ENCODE peak calls at places on chromosomes 3 and 15, in five cellular contexts. F is HepG2, W is GM12878, P is SK-N-SH, C is K562. A is an unnamed sample.

GRCh38 chr3:132034486-132035464 is at the start of gene CPNE4:
- DNase-seq in F (peak; percentile 32), W (no peak), P (peak; percentile 93), C (peak; percentile 89), A (peak; percentile 81)

GRCh38 chr3:60053518-60054265 is 1003.9 kb upstream of the CFAP20DC start:
- DNase-seq in F (no peak), W (no peak), P (no peak), C (peak; percentile 4), A (no peak)

GRCh38 chr3:65144791-65145355 is 457.1 kb upstream of the ADAMTS9 start:
- DNase-seq in F (no peak), W (no peak), P (no peak), C (no peak), A (no peak)

GRCh38 chr3:69207036-69207435 is 84.6 kb upstream of the LMOD3 start:
- DNase-seq in F (no peak), W (no peak), P (no peak), C (no peak), A (no peak)

GRCh38 chr3:21750831-21751391 is at the start of gene ZNF385D:
- DNase-seq in F (no peak), W (no peak), P (peak; percentile 63), C (no peak), A (no peak)

GRCh38 chr3:30384546-30385072 is 221.8 kb upstream of the TGFBR2 start:
- DNase-seq in F (no peak), W (no peak), P (no peak), C (no peak), A (no peak)

GRCh38 chr15:31740203-31740602 is 290.1 kb upstream of the CHRNA7 start:
- DNase-seq in F (no peak), W (no peak), P (no peak), C (no peak), A (no peak)

GRCh38 chr3:58608648-58609047 is 31.5 kb upstream of the FAM107A start:
- DNase-seq in F (no peak), W (no peak), P (no peak), C (no peak), A (no peak)

GRCh38 chr3:55620361-55621025 is 133.4 kb upstream of the WNT5A start:
- DNase-seq in F (no peak), W (peak; percentile 59), P (no peak), C (no peak), A (no peak)

GRCh38 chr15:33852094-33852493 is 116.2 kb upstream of the CHRM5 start:
- DNase-seq in F (no peak), W (no peak), P (no peak), C (no peak), A (no peak)

GRCh38 chr3:187196573-187197094 is 652 bp upstream of the RTP1 start:
- DNase-seq in F (no peak), W (no peak), P (no peak), C (no peak), A (no peak)

DNA sequence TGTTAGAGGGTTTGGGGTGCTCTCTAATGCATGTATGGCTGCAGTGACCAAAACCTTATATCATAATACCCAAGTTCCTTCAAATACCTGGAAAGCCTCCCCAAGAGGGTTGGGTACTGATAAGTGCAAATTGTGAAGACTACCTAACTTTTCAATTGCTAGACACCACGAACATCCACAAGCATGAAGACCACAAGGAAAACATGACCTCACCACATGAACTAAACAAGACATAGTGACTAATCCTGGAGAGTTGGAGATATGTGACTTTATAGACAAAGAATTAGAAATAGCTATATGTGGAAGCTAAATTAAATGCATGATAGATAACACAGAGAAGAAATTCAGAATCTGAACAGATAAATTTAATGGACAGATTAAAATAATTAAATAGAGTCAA is 23.9 kb upstream of the AADACL2 start:
- DNase-seq in F (no peak), W (no peak), P (no peak), C (no peak), A (no peak)
- TF ChIP-seq GABPA in F (no peak), W (no peak), P (no peak), C (no peak), A (no peak)

GRCh38 chr15:61748529-61748928 is 311.7 kb downstream of the VPS13C start:
- DNase-seq in F (no peak), W (no peak), P (no peak), C (no peak), A (no peak)
- TF ChIP-seq GABPA in F (no peak), W (no peak), P (no peak), C (no peak), A (no peak)

DNA sequence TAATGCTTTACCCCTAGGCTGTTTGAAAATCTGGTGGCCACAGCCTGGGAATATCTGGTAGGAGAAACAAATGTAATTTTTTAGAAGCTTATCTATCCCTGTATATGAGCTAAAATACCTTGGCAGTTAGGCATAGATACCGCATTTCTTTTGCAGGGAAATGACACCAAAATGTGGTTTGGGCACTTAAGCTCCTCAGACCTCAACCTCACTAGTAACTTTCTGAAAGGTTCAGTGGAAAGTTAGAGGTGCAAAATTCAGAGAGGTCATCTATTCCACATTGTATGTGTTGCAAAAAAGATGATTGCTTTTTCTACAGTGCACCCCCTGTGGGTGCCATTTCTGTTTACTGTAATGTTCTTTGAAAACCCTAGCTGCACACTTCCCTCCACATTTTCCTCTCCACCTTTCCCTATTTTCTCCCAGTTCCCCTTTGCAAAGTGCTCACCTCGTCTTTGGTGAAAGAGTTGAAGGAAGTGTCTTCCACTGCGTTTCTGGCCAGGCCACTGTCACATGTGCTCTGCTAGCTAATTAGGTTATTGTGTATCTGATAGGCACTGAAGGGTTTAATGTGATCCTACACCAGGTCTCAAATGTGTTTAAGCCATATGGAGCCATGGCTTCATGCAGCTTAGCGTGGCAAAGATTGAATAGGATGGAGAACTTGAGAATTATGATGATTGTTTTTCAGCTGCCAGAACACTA is 1.3 kb downstream of the SACM1L start:
- DNase-seq in F (no peak), W (no peak), P (peak; percentile 67), C (no peak), A (peak; percentile 49)
- TF ChIP-seq GABPA in F (no peak), W (no peak), P (no peak), C (no peak), A (no peak)

GRCh38 chr3:189239616-189240015 is 67.8 kb downstream of the TPRG1 start:
- DNase-seq in F (no peak), W (no peak), P (no peak), C (no peak), A (no peak)
- TF ChIP-seq GABPA in F (no peak), W (no peak), P (no peak), C (no peak), A (no peak)